ENCODE peak calls at places on chromosomes 2 and 18, in five cellular contexts. J is EL, V is memory B cell, I is T follicular helper cell, G is neural crest cell. Q is an unnamed sample.

GRCh38 chr2:17573085-17573805 is 32.7 kb downstream of the VSNL1 start:
- DNase-seq in J (no peak), V (no peak), I (no peak), G (no peak), Q (no peak)

GRCh38 chr18:34729264-34729663 is 19.2 kb downstream of the DTNA start:
- DNase-seq in J (peak; percentile 40), V (no peak), I (no peak), G (no peak), Q (no peak)

GRCh38 chr18:21998531-21998930 is 170.9 kb upstream of the GATA6 start:
- DNase-seq in J (no peak), V (no peak), I (no peak), G (no peak), Q (no peak)

GRCh38 chr2:47288864-47289263 is 114.1 kb upstream of the MSH2 start:
- DNase-seq in J (peak; percentile 76), V (no peak), I (no peak), G (no peak), Q (no peak)

GRCh38 chr2:68961380-68961779 is 8.7 kb upstream of the GKN2 start:
- DNase-seq in J (no peak), V (no peak), I (no peak), G (no peak), Q (no peak)

GRCh38 chr2:85445316-85446295 is 27.1 kb downstream of the SH2D6 start:
- DNase-seq in J (peak; percentile 80), V (no peak), I (no peak), G (no peak), Q (no peak)

GRCh38 chr2:164560181-164560792 is 61.0 kb downstream of the GRB14 start:
- DNase-seq in J (peak; percentile 28), V (no peak), I (no peak), G (no peak), Q (no peak)

GRCh38 chr2:54429811-54430600 is 26.1 kb upstream of the SPTBN1 start:
- DNase-seq in J (no peak), V (no peak), I (no peak), G (no peak), Q (no peak)

GRCh38 chr2:241575624-241576292 is 17.2 kb downstream of the BOK start:
- DNase-seq in J (no peak), V (no peak), I (no peak), G (no peak), Q (no peak)

GRCh38 chr2:237411683-237412349 is 2.1 kb downstream of the COL6A3 start:
- DNase-seq in J (peak; percentile 62), V (no peak), I (no peak), G (no peak), Q (no peak)

GRCh38 chr2:59449264-59449663 is 1104.2 kb downstream of the BCL11A start:
- DNase-seq in J (no peak), V (peak; percentile 25), I (no peak), G (no peak), Q (no peak)

GRCh38 chr2:48534781-48535180 is 4.8 kb downstream of the STON1 start:
- DNase-seq in J (no peak), V (no peak), I (no peak), G (no peak), Q (no peak)

GRCh38 chr2:224222320-224222719 is 179.6 kb downstream of the FAM124B start:
- DNase-seq in J (peak; percentile 20), V (no peak), I (no peak), G (no peak), Q (no peak)

GRCh38 chr2:44763275-44763674 is 178.2 kb upstream of the SIX3 start:
- DNase-seq in J (no peak), V (no peak), I (no peak), G (no peak), Q (no peak)

GRCh38 chr18:47397671-47398319 is 146.3 kb upstream of the SKOR2 start:
- DNase-seq in J (no peak), V (no peak), I (no peak), G (peak; percentile 6), Q (no peak)